ENCODE peak calls at places on chromosomes 11 and 22, in nine cellular contexts. A, S, C, V, Z, Y, N, J and D are unnamed samples.

GRCh38 chr11:128714881-128715280 is 21.0 kb downstream of the FLI1 start:
- DNase-seq in V (no peak), J (peak; percentile 99), Z (no peak), Y (peak; percentile 61), A (no peak), C (peak; percentile 87), S (no peak), N (no peak), D (peak; percentile 86)

GRCh38 chr11:63945482-63946163 is 6.8 kb downstream of the NAA40 start:
- DNase-seq in N (peak; percentile 36), S (peak; percentile 25), J (peak; percentile 72), Y (peak; percentile 27), V (peak; percentile 37), A (peak; percentile 59), Z (peak; percentile 73), C (peak; percentile 82), D (peak; percentile 91)

GRCh38 chr11:73983764-73984543 is 1.3 kb upstream of the UCP2 start:
- DNase-seq in V (no peak), Y (no peak), S (no peak), J (no peak), C (no peak), N (no peak), A (no peak), Z (no peak), D (no peak)

GRCh38 chr11:43508511-43508918 is 149.8 kb downstream of the TTC17 start:
- DNase-seq in A (no peak), C (peak; percentile 64), N (no peak), V (no peak), Z (no peak), J (peak; percentile 71), Y (no peak), S (no peak), D (peak; percentile 70)

GRCh38 chr22:23315341-23315917 is 135.1 kb downstream of the BCR start:
- DNase-seq in S (peak; percentile 24), C (peak; percentile 63), N (peak; percentile 66), V (peak; percentile 50), Y (no peak), Z (peak; percentile 68), J (peak; percentile 79), A (no peak), D (peak; percentile 66)

GRCh38 chr11:12457030-12457600 is 79.7 kb downstream of the PARVA start:
- DNase-seq in V (no peak), Z (no peak), Y (no peak), J (peak; percentile 57), C (peak; percentile 26), N (no peak), S (no peak), A (no peak), D (peak; percentile 48)

GRCh38 chr11:110833033-110833484 is 120.8 kb upstream of the ARHGAP20 start:
- DNase-seq in N (no peak), Z (no peak), S (no peak), V (no peak), A (no peak), C (peak; percentile 29), Y (peak; percentile 27), J (peak; percentile 43), D (no peak)

GRCh38 chr11:106233191-106233590 is 155.7 kb downstream of the AASDHPPT start:
- DNase-seq in A (no peak), N (no peak), V (no peak), S (no peak), C (no peak), Z (no peak), Y (no peak), J (no peak), D (no peak)

GRCh38 chr11:66011239-66011784 is 496 bp upstream of the CST6 start:
- DNase-seq in N (no peak), S (no peak), Z (peak; percentile 87), C (peak; percentile 57), Y (no peak), V (no peak), J (peak; percentile 80), A (no peak), D (no peak)

GRCh38 chr11:110158317-110159200 is 65.4 kb downstream of the ZC3H12C start:
- DNase-seq in Z (no peak), J (no peak), Y (no peak), S (no peak), C (no peak), V (no peak), A (no peak), N (no peak), D (no peak)